ENCODE peak calls at places on chromosomes 12 and 14, in four cellular contexts. W, H, B and F are unnamed samples.

GRCh38 chr14:75976838-75977237 is 5.0 kb downstream of the TGFB3 start:
- DNase-seq in W (no peak), H (no peak), B (no peak), F (no peak)

GRCh38 chr12:64674367-64674922 is 64.2 kb downstream of the RASSF3 start:
- DNase-seq in W (no peak), H (no peak), B (no peak), F (no peak)

GRCh38 chr14:102579696-102580551 is 12.5 kb upstream of the RCOR1 start:
- DNase-seq in W (no peak), H (no peak), B (peak), F (no peak)

GRCh38 chr12:6758511-6758910 is 5.6 kb upstream of the MLF2 start:
- DNase-seq in W (no peak), H (no peak), B (no peak), F (no peak)

GRCh38 chr14:73462078-73462715 is 3.9 kb upstream of the NUMB start:
- DNase-seq in W (peak), H (no peak), B (no peak), F (no peak)

GRCh38 chr12:118311666-118312065 is 61.0 kb downstream of the TAOK3 start:
- DNase-seq in W (no peak), H (no peak), B (no peak), F (no peak)

GRCh38 chr12:62519043-62519442 is 52.4 kb downstream of the MON2 start:
- DNase-seq in W (no peak), H (no peak), B (no peak), F (no peak)

GRCh38 chr12:128771681-128772080 is 52.1 kb downstream of the SLC15A4 start:
- DNase-seq in W (no peak), H (no peak), B (no peak), F (no peak)

GRCh38 chr14:60488175-60488574 is 2.3 kb upstream of the C14orf39 start:
- DNase-seq in W (no peak), H (no peak), B (no peak), F (no peak)

GRCh38 chr12:59040651-59041050 is 120.3 kb upstream of the LRIG3 start:
- DNase-seq in W (no peak), H (no peak), B (peak), F (no peak)

GRCh38 chr12:54383041-54383609 is 1.4 kb downstream of the ZNF385A start:
- DNase-seq in W (no peak), H (no peak), B (peak), F (no peak)

GRCh38 chr14:23379331-23380196 is 2.7 kb downstream of the CMTM5 start:
- DNase-seq in W (peak), H (peak), B (no peak), F (peak)

GRCh38 chr12:75953312-75953906 is 78.2 kb downstream of the PHLDA1 start:
- DNase-seq in W (no peak), H (no peak), B (no peak), F (no peak)

GRCh38 chr14:52314521-52315354 is 626 bp downstream of the PTGER2 start:
- DNase-seq in W (no peak), H (peak), B (no peak), F (no peak)

GRCh38 chr12:30181334-30181733 is 397.6 kb upstream of the TMTC1 start:
- DNase-seq in W (no peak), H (no peak), B (no peak), F (no peak)

GRCh38 chr14:90608925-90609324 is 207.3 kb downstream of the TTC7B start:
- DNase-seq in W (no peak), H (no peak), B (no peak), F (no peak)

GRCh38 chr12:22882559-22882958 is 257.6 kb downstream of the ETNK1 start:
- DNase-seq in W (no peak), H (no peak), B (no peak), F (no peak)

GRCh38 chr14:95527392-95528002 is 7.4 kb upstream of the GLRX5 start:
- DNase-seq in W (no peak), H (no peak), B (no peak), F (no peak)

GRCh38 chr12:106409898-106410297 is 52.4 kb downstream of the POLR3B start:
- DNase-seq in W (no peak), H (no peak), B (no peak), F (no peak)

GRCh38 chr12:49244161-49244560 is 20.7 kb upstream of the TUBA1C start:
- DNase-seq in W (no peak), H (no peak), B (no peak), F (no peak)

GRCh38 chr14:23377873-23378563 is 1.2 kb downstream of the CMTM5 start:
- DNase-seq in W (no peak), H (no peak), B (no peak), F (no peak)

GRCh38 chr12:123089631-123090353 is 61.1 kb downstream of the PITPNM2 start:
- DNase-seq in W (no peak), H (no peak), B (peak), F (peak)
- TF ChIP-seq CTCF in W (no peak), H (no peak), B (no peak), F (no peak)

GRCh38 chr14:22107734-22108133 is 434.1 kb upstream of the OR4E1 start:
- DNase-seq in W (no peak), H (no peak), B (no peak), F (no peak)

GRCh38 chr14:22104971-22105641 is 431.5 kb upstream of the OR4E1 start:
- DNase-seq in W (no peak), H (no peak), B (no peak), F (no peak)

GRCh38 chr14:22112004-22112403 is 438.4 kb upstream of the OR4E1 start:
- DNase-seq in W (no peak), H (peak), B (no peak), F (no peak)

GRCh38 chr14:22105643-22106042 is 432.0 kb upstream of the OR4E1 start:
- DNase-seq in W (no peak), H (no peak), B (no peak), F (no peak)

GRCh38 chr14:22106700-22107697 is 433.4 kb upstream of the OR4E1 start:
- DNase-seq in W (no peak), H (no peak), B (no peak), F (no peak)
- TF ChIP-seq CTCF in W (peak), H (no peak), B (no peak), F (no peak)

GRCh38 chr12:53219116-53219955 is 12.3 kb upstream of the ITGB7 start:
- DNase-seq in W (no peak), H (no peak), B (no peak), F (no peak)

GRCh38 chr12:53221203-53222076 is 10.6 kb downstream of the RARG start:
- DNase-seq in W (peak), H (peak), B (no peak), F (no peak)

GRCh38 chr12:53219956-53220856 is 11.8 kb downstream of the RARG start:
- DNase-seq in W (no peak), H (peak), B (no peak), F (peak)

GRCh38 chr12:53222170-53223005 is 9.6 kb downstream of the RARG start:
- DNase-seq in W (no peak), H (no peak), B (no peak), F (no peak)

GRCh38 chr12:53220857-53221202 is 11.2 kb downstream of the RARG start:
- DNase-seq in W (peak), H (peak), B (peak), F (peak)
- TF ChIP-seq CTCF in W (no peak), H (no peak), B (no peak), F (no peak)

DNA sequence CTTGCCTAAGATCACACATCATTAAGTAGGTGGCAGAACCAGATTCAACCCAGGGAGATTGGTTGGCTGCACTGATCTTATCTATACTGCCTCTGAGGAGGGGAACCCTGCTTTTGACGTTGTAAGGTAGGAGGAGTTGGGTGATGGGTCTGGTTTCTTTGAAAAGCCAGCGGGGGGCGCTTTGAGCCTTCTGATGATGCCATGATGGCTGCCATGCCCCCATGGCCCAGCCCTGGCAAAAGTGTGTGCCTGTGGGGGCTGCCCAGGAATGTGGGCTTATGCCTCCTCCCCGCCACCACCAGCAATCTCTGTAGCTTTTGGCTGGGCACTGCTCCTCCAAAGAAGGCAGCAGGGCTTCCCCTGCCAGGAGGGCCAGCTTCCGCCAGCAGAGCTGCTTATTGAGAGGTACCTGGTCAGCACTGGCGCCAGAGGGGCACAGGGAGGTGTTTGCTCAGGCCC is 224.3 kb downstream of the SLC41A2 start:
- DNase-seq in W (no peak), H (peak), B (no peak), F (peak)
- TF ChIP-seq CTCF in W (no peak), H (no peak), B (peak), F (peak)